ENCODE peak calls at places on chromosomes 6 and 20, in five cellular contexts. G is uterus, X is astrocyte of the cerebellum, Z is psoas muscle, U is SK-N-SH. L is an unnamed sample.

GRCh38 chr6:27547157-27548075 is 74.5 kb upstream of the ZNF184 start:
- DNase-seq in G (no peak), X (no peak), Z (no peak), U (peak), L (peak)

GRCh38 chr6:42368156-42368555 is 83.6 kb downstream of the TRERF1 start:
- DNase-seq in G (no peak), X (no peak), Z (no peak), U (no peak), L (no peak)

GRCh38 chr6:3789018-3789895 is 37.7 kb upstream of the PXDC1 start:
- DNase-seq in G (no peak), X (peak), Z (no peak), U (no peak), L (no peak)

GRCh38 chr6:157632821-157633220 is 190.2 kb upstream of the SNX9 start:
- DNase-seq in G (peak), X (peak), Z (no peak), U (no peak), L (no peak)

GRCh38 chr6:5325173-5325572 is 63.9 kb downstream of the FARS2 start:
- DNase-seq in G (no peak), X (no peak), Z (no peak), U (no peak), L (no peak)

GRCh38 chr6:145506554-145506953 is 228.8 kb downstream of the EPM2A start:
- DNase-seq in G (no peak), X (no peak), Z (peak), U (no peak), L (no peak)

GRCh38 chr6:143607168-143607567 is 70.6 kb upstream of the PHACTR2 start:
- DNase-seq in G (no peak), X (no peak), Z (no peak), U (no peak), L (no peak)

GRCh38 chr20:50071039-50071888 is 41.7 kb downstream of the UBE2V1 start:
- DNase-seq in G (peak), X (peak), Z (peak), U (peak), L (peak)

GRCh38 chr20:3045042-3045815 is 623 bp upstream of the MRPS26 start:
- DNase-seq in G (no peak), X (peak), Z (peak), U (peak), L (no peak)

GRCh38 chr6:79377830-79378460 is 143.5 kb upstream of the HMGN3 start:
- DNase-seq in G (no peak), X (no peak), Z (no peak), U (no peak), L (no peak)

GRCh38 chr6:2378046-2378657 is 132.7 kb upstream of the GMDS start:
- DNase-seq in G (no peak), X (no peak), Z (no peak), U (no peak), L (no peak)

GRCh38 chr6:146851837-146852236 is 253.1 kb downstream of the ADGB start:
- DNase-seq in G (no peak), X (peak), Z (no peak), U (no peak), L (peak)

GRCh38 chr20:50434653-50435396 is 75.4 kb upstream of the PTPN1 start:
- DNase-seq in G (no peak), X (no peak), Z (no peak), U (no peak), L (no peak)

GRCh38 chr6:12590901-12591300 is 125.7 kb upstream of the PHACTR1 start:
- DNase-seq in G (no peak), X (no peak), Z (no peak), U (no peak), L (no peak)

GRCh38 chr6:21067521-21067920 is 526.0 kb upstream of the SOX4 start:
- DNase-seq in G (no peak), X (no peak), Z (no peak), U (no peak), L (no peak)

GRCh38 chr6:38067263-38067980 is 247.9 kb downstream of the ZFAND3 start:
- DNase-seq in G (no peak), X (no peak), Z (no peak), U (no peak), L (no peak)

GRCh38 chr6:145954985-145955384 is 9.2 kb downstream of the SHPRH start:
- DNase-seq in G (no peak), X (no peak), Z (no peak), U (no peak), L (no peak)

GRCh38 chr6:6811151-6812002 is 222.9 kb downstream of the LY86 start:
- DNase-seq in G (no peak), X (peak), Z (no peak), U (no peak), L (no peak)

GRCh38 chr20:4173142-4173541 is 157.8 kb upstream of the RNF24 start:
- DNase-seq in G (no peak), X (no peak), Z (no peak), U (no peak), L (no peak)

GRCh38 chr6:56988145-56988544 is 33.2 kb downstream of the BEND6 start:
- DNase-seq in G (no peak), X (no peak), Z (no peak), U (no peak), L (no peak)

GRCh38 chr6:100166991-100167390 is 173.0 kb upstream of the MCHR2 start:
- DNase-seq in G (no peak), X (no peak), Z (no peak), U (no peak), L (no peak)

GRCh38 chr6:167906899-167907298 is 80.2 kb downstream of the AFDN start:
- DNase-seq in G (no peak), X (no peak), Z (peak), U (peak), L (no peak)

GRCh38 chr6:86707545-86708120 is 229.7 kb upstream of the HTR1E start:
- DNase-seq in G (no peak), X (no peak), Z (no peak), U (no peak), L (no peak)

GRCh38 chr6:135105710-135106109 is 51.1 kb upstream of the HBS1L start:
- DNase-seq in G (no peak), X (no peak), Z (no peak), U (no peak), L (no peak)
- H3K4me3 ChIP-seq in G (no peak), X (no peak), Z (no peak), U (no peak), L (no peak)

DNA sequence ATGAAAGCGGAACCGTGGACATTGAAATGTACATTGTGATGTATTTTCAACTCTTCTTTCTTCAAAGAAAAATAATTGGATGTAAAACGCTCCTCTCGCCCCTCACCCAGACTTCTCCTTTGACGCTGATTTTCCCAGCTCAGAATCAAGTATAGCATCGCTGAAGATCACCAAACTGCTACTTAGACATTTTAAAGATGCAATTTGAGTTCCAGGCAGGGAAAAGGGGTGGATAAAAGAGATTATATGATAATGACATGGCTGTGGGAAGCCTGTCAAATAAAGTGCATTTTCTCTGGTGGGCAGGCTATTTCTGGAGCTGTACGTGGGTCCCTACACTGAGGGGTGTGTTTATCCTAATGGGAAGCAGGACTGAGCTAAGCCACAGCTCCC is 240.4 kb downstream of the CDC5L start:
- DNase-seq in G (no peak), X (no peak), Z (no peak), U (no peak), L (no peak)
- TF ChIP-seq CTCF in G (no peak), X (no peak), Z (no peak), U (no peak), L (no peak)

GRCh38 chr20:62553838-62554161 is 78.0 kb upstream of the GATA5 start:
- DNase-seq in G (no peak), X (no peak), Z (no peak), U (no peak), L (no peak)
- H3K4me3 ChIP-seq in G (no peak), X (no peak), Z (peak), U (no peak), L (no peak)

GRCh38 chr6:26087284-26088115 is at the start of gene HFE:
- DNase-seq in G (peak), X (no peak), Z (peak), U (no peak), L (peak)
- TF ChIP-seq CTCF in G (no peak), X (no peak), Z (no peak), U (no peak), L (peak)

GRCh38 chr20:46709055-46709458 is 392 bp upstream of the SLC2A10 start:
- DNase-seq in G (no peak), X (no peak), Z (no peak), U (no peak), L (no peak)
- H3K4me3 ChIP-seq in G (peak), X (peak), Z (peak), U (peak), L (peak)

L was measured in HFF-Myc.